ENCODE peak calls at places on chromosomes 2 and 18, in four cellular contexts. One of them, this sample, is unnamed.

GRCh38 chr2:10548626-10549025 is 100.5 kb upstream of the ODC1 start:
- DNase-seq in stomach: no peak
- DNase-seq in cardiac muscle cell: peak
- DNase-seq in psoas muscle: no peak
- DNase-seq in this sample: no peak

GRCh38 chr18:23779696-23780303 is 90.5 kb downstream of the LAMA3 start:
- DNase-seq in stomach: no peak
- DNase-seq in cardiac muscle cell: peak
- DNase-seq in psoas muscle: no peak
- DNase-seq in this sample: peak

GRCh38 chr2:241489080-241489479 is 19.3 kb downstream of the STK25 start:
- DNase-seq in stomach: no peak
- DNase-seq in cardiac muscle cell: no peak
- DNase-seq in psoas muscle: no peak
- DNase-seq in this sample: no peak

GRCh38 chr2:18357537-18357936 is 202.9 kb downstream of the RDH14 start:
- DNase-seq in stomach: no peak
- DNase-seq in cardiac muscle cell: no peak
- DNase-seq in psoas muscle: no peak
- DNase-seq in this sample: no peak

GRCh38 chr2:96952976-96953610 is 33.3 kb downstream of the FAM178B start:
- DNase-seq in stomach: peak
- DNase-seq in cardiac muscle cell: peak
- DNase-seq in psoas muscle: peak
- DNase-seq in this sample: no peak

GRCh38 chr2:67463810-67464209 is 66.7 kb downstream of the ETAA1 start:
- DNase-seq in stomach: no peak
- DNase-seq in cardiac muscle cell: no peak
- DNase-seq in psoas muscle: no peak
- DNase-seq in this sample: no peak

GRCh38 chr18:26909599-26910290 is 44.2 kb upstream of the AQP4 start:
- DNase-seq in stomach: no peak
- DNase-seq in cardiac muscle cell: no peak
- DNase-seq in psoas muscle: no peak
- DNase-seq in this sample: no peak

GRCh38 chr2:170022692-170023091 is 155.3 kb upstream of the MYO3B start:
- DNase-seq in stomach: no peak
- DNase-seq in cardiac muscle cell: peak
- DNase-seq in psoas muscle: no peak
- DNase-seq in this sample: peak

GRCh38 chr2:186199029-186199428 is 287.0 kb upstream of the ZC3H15 start:
- DNase-seq in stomach: no peak
- DNase-seq in cardiac muscle cell: no peak
- DNase-seq in psoas muscle: no peak
- DNase-seq in this sample: no peak

GRCh38 chr2:154710685-154711084 is 12.2 kb downstream of the KCNJ3 start:
- DNase-seq in stomach: no peak
- DNase-seq in cardiac muscle cell: no peak
- DNase-seq in psoas muscle: no peak
- DNase-seq in this sample: no peak

GRCh38 chr18:69787825-69788547 is 159.7 kb downstream of the CD226 start:
- DNase-seq in stomach: no peak
- DNase-seq in cardiac muscle cell: peak
- DNase-seq in psoas muscle: no peak
- DNase-seq in this sample: peak

GRCh38 chr2:1622521-1623200 is 121.7 kb downstream of the PXDN start:
- DNase-seq in stomach: no peak
- DNase-seq in cardiac muscle cell: no peak
- DNase-seq in psoas muscle: no peak
- DNase-seq in this sample: no peak

GRCh38 chr2:226031078-226031937 is 631.8 kb downstream of the NYAP2 start:
- DNase-seq in stomach: peak
- DNase-seq in cardiac muscle cell: peak
- DNase-seq in psoas muscle: peak
- DNase-seq in this sample: peak

GRCh38 chr18:23765931-23766330 is 76.7 kb downstream of the LAMA3 start:
- DNase-seq in stomach: no peak
- DNase-seq in cardiac muscle cell: peak
- DNase-seq in psoas muscle: no peak
- DNase-seq in this sample: no peak

GRCh38 chr2:54561010-54561409 is 104.9 kb downstream of the SPTBN1 start:
- DNase-seq in stomach: no peak
- DNase-seq in cardiac muscle cell: no peak
- DNase-seq in psoas muscle: no peak
- DNase-seq in this sample: no peak
- H3K4me3 ChIP-seq in stomach: peak
- H3K4me3 ChIP-seq in cardiac muscle cell: peak
- H3K4me3 ChIP-seq in psoas muscle: peak
- H3K4me3 ChIP-seq in this sample: peak

DNA sequence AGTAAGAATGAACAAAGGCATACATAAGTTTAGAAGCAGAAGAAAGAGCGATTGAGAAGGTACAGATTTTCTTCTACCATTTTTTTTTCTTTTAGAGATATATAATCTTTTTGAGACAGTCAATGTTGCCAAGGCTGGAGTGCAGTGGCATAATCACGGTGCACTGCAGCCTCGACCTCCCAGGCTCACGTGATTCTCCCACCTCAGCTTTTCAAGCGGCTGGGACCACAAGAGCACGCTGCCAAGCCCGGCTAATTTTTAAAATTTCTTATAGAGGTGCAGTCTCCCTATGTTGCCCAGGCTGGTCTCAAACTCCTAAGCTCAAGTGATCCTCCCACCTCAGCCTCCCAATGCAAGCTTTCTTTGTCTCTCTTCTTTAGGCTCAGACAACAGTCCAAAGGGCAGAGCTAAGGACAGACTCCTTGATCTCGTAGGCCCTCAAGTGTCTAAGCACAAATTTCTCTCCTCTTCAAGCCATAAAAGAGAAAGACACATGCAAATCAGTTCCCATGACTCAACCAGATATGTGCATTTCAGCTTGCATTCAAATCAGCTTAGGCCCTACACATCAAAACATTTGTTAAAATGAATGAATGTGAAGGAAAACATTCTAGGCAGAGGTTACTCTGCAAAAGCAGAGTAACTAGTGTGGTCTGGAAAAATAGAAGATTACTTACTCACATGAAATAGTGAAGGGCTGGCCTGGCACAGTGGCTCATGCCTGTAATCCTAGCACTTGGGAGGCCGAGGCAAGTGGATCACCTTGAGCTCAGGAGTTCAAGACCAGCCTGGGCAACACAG is 18.0 kb downstream of the ITSN2 start:
- DNase-seq in stomach: no peak
- DNase-seq in cardiac muscle cell: no peak
- DNase-seq in psoas muscle: no peak
- DNase-seq in this sample: peak
- H3K27ac ChIP-seq in stomach: no peak
- H3K27ac ChIP-seq in cardiac muscle cell: no peak
- H3K27ac ChIP-seq in psoas muscle: no peak
- H3K27ac ChIP-seq in this sample: no peak

DNA sequence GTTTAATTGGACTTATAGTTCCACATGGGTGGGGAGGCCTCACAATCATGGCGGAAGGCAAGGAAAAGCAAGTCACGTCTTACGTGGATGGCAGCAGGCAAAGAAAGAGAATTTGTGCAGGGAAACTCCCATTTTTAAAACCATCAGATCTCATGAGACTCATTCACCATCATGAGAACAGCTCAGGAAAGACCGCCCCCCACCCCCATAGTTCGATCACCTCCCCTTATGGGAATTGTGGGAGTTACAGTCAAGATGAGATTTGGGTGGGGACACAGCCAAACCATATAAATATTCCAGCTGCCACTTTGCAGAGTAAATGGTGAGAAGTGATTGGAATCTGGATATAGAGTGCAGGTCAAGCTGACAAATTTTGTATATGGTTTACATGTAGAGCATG is 187.4 kb downstream of the ARL4C start:
- DNase-seq in stomach: no peak
- DNase-seq in cardiac muscle cell: no peak
- DNase-seq in psoas muscle: no peak
- DNase-seq in this sample: no peak
- H3K4me3 ChIP-seq in stomach: no peak
- H3K4me3 ChIP-seq in cardiac muscle cell: no peak
- H3K4me3 ChIP-seq in psoas muscle: no peak
- H3K4me3 ChIP-seq in this sample: no peak

GRCh38 chr2:128310761-128311160 is 7.9 kb downstream of the HS6ST1 start:
- DNase-seq in stomach: no peak
- DNase-seq in cardiac muscle cell: no peak
- DNase-seq in psoas muscle: peak
- DNase-seq in this sample: no peak

GRCh38 chr2:128311755-128312341 is 6.8 kb downstream of the HS6ST1 start:
- DNase-seq in stomach: peak
- DNase-seq in cardiac muscle cell: no peak
- DNase-seq in psoas muscle: peak
- DNase-seq in this sample: no peak

GRCh38 chr2:128310094-128310716 is 8.5 kb downstream of the HS6ST1 start:
- DNase-seq in stomach: no peak
- DNase-seq in cardiac muscle cell: no peak
- DNase-seq in psoas muscle: peak
- DNase-seq in this sample: no peak

GRCh38 chr2:128312411-128312810 is 6.3 kb downstream of the HS6ST1 start:
- DNase-seq in stomach: peak
- DNase-seq in cardiac muscle cell: no peak
- DNase-seq in psoas muscle: peak
- DNase-seq in this sample: no peak

GRCh38 chr2:128311216-128311754 is 7.4 kb downstream of the HS6ST1 start:
- DNase-seq in stomach: peak
- DNase-seq in cardiac muscle cell: no peak
- DNase-seq in psoas muscle: peak
- DNase-seq in this sample: no peak
- H3K27ac ChIP-seq in stomach: no peak
- H3K27ac ChIP-seq in cardiac muscle cell: no peak
- H3K27ac ChIP-seq in psoas muscle: peak
- H3K27ac ChIP-seq in this sample: no peak

DNA sequence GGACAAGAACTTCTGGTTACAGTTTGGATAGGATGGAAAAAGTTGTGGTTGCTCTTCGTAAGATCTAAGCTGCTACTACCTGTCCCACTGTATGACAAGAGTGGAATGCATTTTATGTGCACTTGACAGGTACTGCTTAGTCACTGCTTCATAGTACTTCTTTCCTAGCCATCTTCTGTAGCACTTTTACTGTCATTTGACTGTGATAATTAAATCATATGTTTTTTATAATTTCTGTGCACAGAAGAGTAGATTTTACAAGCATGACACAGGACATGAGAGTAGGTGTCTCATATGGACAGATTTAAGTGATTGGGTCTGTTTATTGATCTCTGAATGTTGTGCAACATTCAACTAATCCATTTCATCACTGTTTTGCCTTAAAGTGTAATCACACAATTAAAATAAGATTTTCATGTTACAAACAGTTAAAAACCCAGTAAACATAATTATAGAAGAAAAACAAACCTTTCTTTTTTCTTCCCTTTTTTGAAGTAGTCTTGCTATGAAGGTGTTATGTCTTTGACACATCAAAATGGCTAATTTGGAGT is 2.9 kb downstream of the SPATS2L start:
- DNase-seq in stomach: no peak
- DNase-seq in cardiac muscle cell: no peak
- DNase-seq in psoas muscle: no peak
- DNase-seq in this sample: no peak
- H3K4me3 ChIP-seq in stomach: no peak
- H3K4me3 ChIP-seq in cardiac muscle cell: no peak
- H3K4me3 ChIP-seq in psoas muscle: peak
- H3K4me3 ChIP-seq in this sample: peak

GRCh38 chr2:230974096-230974913 is 21.6 kb upstream of the SPATA3 start:
- DNase-seq in stomach: no peak
- DNase-seq in cardiac muscle cell: peak
- DNase-seq in psoas muscle: no peak
- DNase-seq in this sample: peak
- H3K27ac ChIP-seq in stomach: no peak
- H3K27ac ChIP-seq in cardiac muscle cell: no peak
- H3K27ac ChIP-seq in psoas muscle: no peak
- H3K27ac ChIP-seq in this sample: peak

GRCh38 chr18:63936932-63937393 is 12.1 kb upstream of the HMSD start:
- DNase-seq in stomach: no peak
- DNase-seq in cardiac muscle cell: no peak
- DNase-seq in psoas muscle: no peak
- DNase-seq in this sample: no peak
- H3K4me3 ChIP-seq in stomach: peak
- H3K4me3 ChIP-seq in cardiac muscle cell: peak
- H3K4me3 ChIP-seq in psoas muscle: peak
- H3K4me3 ChIP-seq in this sample: peak

This sample was measured in brain microvascular endothelial cell.